ENCODE peak calls at places on chromosomes 1 and 21, in four cellular contexts. One of them, this sample, is unnamed.

GRCh38 chr1:223421025-223421424 is 27.8 kb downstream of the CCDC185 start:
- DNase-seq in HepG2: no peak
- DNase-seq in GM12878: no peak
- DNase-seq in K562: no peak
- DNase-seq in this sample: no peak

GRCh38 chr1:220918285-220918951 is 39.2 kb downstream of the HLX start:
- DNase-seq in GM12878: no peak
- DNase-seq in K562: no peak
- DNase-seq in HepG2: peak
- DNase-seq in this sample: peak

GRCh38 chr1:21261551-21262281 is 28.5 kb downstream of the ECE1 start:
- DNase-seq in HepG2: no peak
- DNase-seq in K562: peak
- DNase-seq in GM12878: no peak
- DNase-seq in this sample: no peak

GRCh38 chr1:154849645-154850131 is 20.4 kb downstream of the KCNN3 start:
- DNase-seq in HepG2: no peak
- DNase-seq in GM12878: peak
- DNase-seq in K562: no peak
- DNase-seq in this sample: no peak

GRCh38 chr1:93908394-93909145 is 660 bp downstream of the GCLM start:
- DNase-seq in HepG2: peak
- DNase-seq in GM12878: no peak
- DNase-seq in K562: peak
- DNase-seq in this sample: peak

GRCh38 chr1:197065549-197065948 is 1.5 kb downstream of the F13B start:
- DNase-seq in HepG2: no peak
- DNase-seq in GM12878: no peak
- DNase-seq in K562: no peak
- DNase-seq in this sample: no peak

GRCh38 chr1:156259805-156260204 is 11.9 kb upstream of the PAQR6 start:
- DNase-seq in K562: peak
- DNase-seq in GM12878: no peak
- DNase-seq in HepG2: no peak
- DNase-seq in this sample: no peak

GRCh38 chr21:40936151-40936550 is 89.2 kb upstream of the DSCAM start:
- DNase-seq in K562: no peak
- DNase-seq in HepG2: no peak
- DNase-seq in GM12878: no peak
- DNase-seq in this sample: no peak

GRCh38 chr1:37989381-37989930 is 366 bp downstream of the SF3A3 start:
- DNase-seq in GM12878: no peak
- DNase-seq in K562: peak
- DNase-seq in HepG2: no peak
- DNase-seq in this sample: no peak

GRCh38 chr1:168225476-168226190 is at the start of gene SFT2D2:
- DNase-seq in K562: peak
- DNase-seq in HepG2: peak
- DNase-seq in GM12878: no peak
- DNase-seq in this sample: peak

GRCh38 chr1:28066393-28067154 is 21.8 kb downstream of the EYA3 start:
- DNase-seq in HepG2: no peak
- DNase-seq in GM12878: no peak
- DNase-seq in K562: no peak
- DNase-seq in this sample: no peak

GRCh38 chr1:220767312-220768126 is 19.2 kb upstream of the MTARC1 start:
- DNase-seq in HepG2: peak
- DNase-seq in K562: peak
- DNase-seq in GM12878: no peak
- DNase-seq in this sample: no peak

GRCh38 chr1:161096514-161096913 is 1.6 kb upstream of the KLHDC9 start:
- DNase-seq in K562: no peak
- DNase-seq in GM12878: no peak
- DNase-seq in HepG2: no peak
- DNase-seq in this sample: no peak

GRCh38 chr21:23644768-23645167 is 1962.5 kb downstream of the MRPL39 start:
- DNase-seq in K562: no peak
- DNase-seq in GM12878: no peak
- DNase-seq in HepG2: no peak
- DNase-seq in this sample: no peak

GRCh38 chr1:180533571-180533987 is 25.2 kb upstream of the OVAAL start:
- DNase-seq in K562: peak
- DNase-seq in HepG2: peak
- DNase-seq in GM12878: no peak
- DNase-seq in this sample: peak

GRCh38 chr1:167529829-167530474 is 11.6 kb upstream of the CD247 start:
- DNase-seq in HepG2: no peak
- DNase-seq in K562: no peak
- DNase-seq in GM12878: no peak
- DNase-seq in this sample: no peak

GRCh38 chr1:187032982-187033705 is 204.4 kb downstream of the PLA2G4A start:
- DNase-seq in K562: no peak
- DNase-seq in GM12878: no peak
- DNase-seq in HepG2: no peak
- DNase-seq in this sample: no peak

GRCh38 chr1:168321945-168322344 is 41.3 kb downstream of the TBX19 start:
- DNase-seq in K562: peak
- DNase-seq in HepG2: peak
- DNase-seq in GM12878: no peak
- DNase-seq in this sample: no peak

GRCh38 chr21:46307625-46308024 is 16.0 kb downstream of the C21orf58 start:
- DNase-seq in GM12878: no peak
- DNase-seq in K562: no peak
- DNase-seq in HepG2: no peak
- DNase-seq in this sample: no peak

GRCh38 chr21:37623689-37624088 is 257.1 kb downstream of the DYRK1A start:
- DNase-seq in HepG2: no peak
- DNase-seq in GM12878: no peak
- DNase-seq in K562: no peak
- DNase-seq in this sample: no peak

GRCh38 chr1:229093546-229094336 is 177.2 kb upstream of the RAB4A start:
- DNase-seq in GM12878: no peak
- DNase-seq in K562: no peak
- DNase-seq in HepG2: no peak
- DNase-seq in this sample: no peak

GRCh38 chr21:37462087-37462861 is 95.7 kb downstream of the DYRK1A start:
- DNase-seq in K562: no peak
- DNase-seq in HepG2: peak
- DNase-seq in GM12878: no peak
- DNase-seq in this sample: no peak

GRCh38 chr1:234617986-234618725 is 8.2 kb upstream of the IRF2BP2 start:
- DNase-seq in GM12878: no peak
- DNase-seq in K562: no peak
- DNase-seq in HepG2: peak
- DNase-seq in this sample: no peak
- TF ChIP-seq FOXM1 in GM12878: no peak
- TF ChIP-seq FOXM1 in K562: no peak
- TF ChIP-seq FOXM1 in HepG2: no peak
- TF ChIP-seq FOXM1 in this sample: no peak

GRCh38 chr1:227897704-227898438 is 49.9 kb downstream of the WNT9A start:
- DNase-seq in K562: no peak
- DNase-seq in HepG2: no peak
- DNase-seq in GM12878: no peak
- DNase-seq in this sample: no peak
- TF ChIP-seq BHLHE40 in K562: no peak
- TF ChIP-seq BHLHE40 in HepG2: no peak
- TF ChIP-seq BHLHE40 in GM12878: no peak
- TF ChIP-seq BHLHE40 in this sample: no peak

GRCh38 chr1:1437904-1438376 is 2.5 kb downstream of the VWA1 start:
- DNase-seq in HepG2: peak
- DNase-seq in GM12878: peak
- DNase-seq in K562: no peak
- DNase-seq in this sample: no peak
- TF ChIP-seq TARDBP in HepG2: peak
- TF ChIP-seq TARDBP in GM12878: no peak
- TF ChIP-seq TARDBP in K562: no peak
- TF ChIP-seq TARDBP in this sample: no peak

GRCh38 chr1:41890841-41891311 is 27.8 kb downstream of the HIVEP3 start:
- DNase-seq in GM12878: no peak
- DNase-seq in HepG2: no peak
- DNase-seq in K562: peak
- DNase-seq in this sample: no peak
- TF ChIP-seq FOXM1 in GM12878: no peak
- TF ChIP-seq FOXM1 in HepG2: no peak
- TF ChIP-seq FOXM1 in K562: no peak
- TF ChIP-seq FOXM1 in this sample: no peak

DNA sequence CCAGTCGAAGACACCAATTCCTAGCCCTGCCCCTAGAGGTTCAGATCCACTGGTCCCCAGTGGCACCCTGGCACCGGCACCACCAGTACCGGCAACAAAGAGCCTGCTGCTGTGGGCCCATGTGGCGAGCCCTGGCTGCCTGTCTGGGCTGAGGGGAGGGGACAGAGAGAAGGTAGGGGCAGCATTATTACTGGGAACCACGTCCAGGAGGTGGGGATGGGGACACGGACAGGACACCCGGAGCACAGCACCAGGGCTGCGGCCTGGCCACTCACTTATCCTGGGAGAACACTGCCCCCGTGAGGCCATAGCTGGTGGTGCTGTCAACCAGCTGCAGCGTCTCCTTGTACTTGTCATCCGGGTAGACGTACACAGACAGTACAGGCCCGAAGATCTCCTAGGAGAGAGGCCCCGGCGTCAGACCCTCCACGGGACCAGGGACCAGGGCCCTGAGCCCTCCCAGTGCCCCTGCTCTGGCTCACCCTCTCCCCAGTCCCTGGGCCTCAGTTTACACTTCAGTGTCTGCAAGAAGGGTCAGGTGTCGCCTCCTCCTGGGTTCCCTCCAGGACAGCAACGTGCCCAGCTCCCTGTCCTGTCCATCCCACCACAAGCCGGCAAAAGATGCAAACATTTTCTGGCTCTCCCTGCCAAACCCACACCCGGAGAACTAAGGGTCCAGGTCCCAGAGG is 15.8 kb upstream of the TAS1R2 start:
- DNase-seq in HepG2: peak
- DNase-seq in GM12878: no peak
- DNase-seq in K562: peak
- DNase-seq in this sample: peak
- TF ChIP-seq BHLHE40 in HepG2: no peak
- TF ChIP-seq BHLHE40 in GM12878: no peak
- TF ChIP-seq BHLHE40 in K562: peak
- TF ChIP-seq BHLHE40 in this sample: no peak